ENCODE peak calls at places on chromosomes 16 and 17, in ten cellular contexts. W is WTC11; F is activated CD8-positive, alpha-beta memory T cell treated with anti-CD3 and anti-CD28 coated beads, Interleukin-2, amount 10 ng/mL, durations not matched to agents 7 days and 5 days; H is activated CD8-positive, alpha-beta T cell treated with anti-CD3 and anti-CD28 coated beads, Interleukin-2, amount 10 ng/mL, durations not matched to agents 7 days and 5 days; M is GM12878; A is gastroesophageal sphincter; R is CD4-positive, alpha-beta T cell; I is right cardiac atrium; V is naive thymus-derived CD4-positive, alpha-beta T cell; C is RWPE2. Y is an unnamed sample.

GRCh38 chr16:12178251-12178990 is 201.9 kb downstream of the SNX29 start:
- ATAC-seq in W (no peak), F (no peak), H (no peak), M (no peak), A (peak; percentile 91), R (no peak), I (peak; percentile 89), V (no peak), C (no peak), Y (no peak)

GRCh38 chr16:53502331-53503269 is at the start of gene AKTIP:
- ATAC-seq in W (peak; percentile 12), F (peak; percentile 27), H (peak; percentile 25), M (peak; percentile 57), A (peak; percentile 16), R (peak; percentile 10), I (peak; percentile 38), V (peak; percentile 19), C (peak; percentile 24), Y (peak; percentile 56)

GRCh38 chr16:84166796-84167695 is 19.8 kb downstream of the TAF1C start:
- ATAC-seq in W (peak; percentile 89), F (peak; percentile 45), H (no peak), M (peak; percentile 78), A (no peak), R (no peak), I (no peak), V (no peak), C (no peak), Y (peak; percentile 63)

GRCh38 chr17:64628641-64629040 is 33.5 kb downstream of the SMURF2 start:
- ATAC-seq in W (no peak), F (peak; percentile 97), H (peak; percentile 75), M (peak; percentile 88), A (no peak), R (peak; percentile 49), I (no peak), V (peak; percentile 31), C (peak; percentile 25), Y (peak; percentile 85)

GRCh38 chr16:23833960-23834685 is 1.7 kb upstream of the PRKCB start:
- ATAC-seq in W (no peak), F (no peak), H (no peak), M (no peak), A (no peak), R (no peak), I (no peak), V (no peak), C (no peak), Y (no peak)

GRCh38 chr17:28885363-28885762 is 12.2 kb downstream of the FLOT2 start:
- ATAC-seq in W (no peak), F (no peak), H (no peak), M (no peak), A (no peak), R (no peak), I (no peak), V (no peak), C (no peak), Y (no peak)

GRCh38 chr17:50205111-50205821 is 3.8 kb upstream of the COL1A1 start:
- ATAC-seq in W (no peak), F (no peak), H (no peak), M (no peak), A (no peak), R (no peak), I (no peak), V (no peak), C (no peak), Y (no peak)

GRCh38 chr17:17713839-17714238 is 32.6 kb downstream of the RAI1 start:
- ATAC-seq in W (no peak), F (no peak), H (no peak), M (peak; percentile 33), A (peak; percentile 60), R (peak; percentile 62), I (peak; percentile 49), V (no peak), C (no peak), Y (no peak)

GRCh38 chr17:16287563-16288027 is 65.7 kb downstream of the CENPV start:
- ATAC-seq in W (no peak), F (no peak), H (peak; percentile 13), M (peak; percentile 42), A (no peak), R (peak; percentile 8), I (no peak), V (peak; percentile 14), C (no peak), Y (peak; percentile 57)

GRCh38 chr17:77124192-77124908 is 16.4 kb upstream of the SEC14L1 start:
- ATAC-seq in W (no peak), F (no peak), H (no peak), M (no peak), A (peak; percentile 47), R (no peak), I (peak; percentile 60), V (no peak), C (peak; percentile 35), Y (no peak)

GRCh38 chr17:82384051-82384729 is 12.6 kb downstream of the UTS2R start:
- ATAC-seq in W (no peak), F (no peak), H (no peak), M (no peak), A (no peak), R (no peak), I (no peak), V (no peak), C (no peak), Y (no peak)

GRCh38 chr17:32099686-32100085 is 42.6 kb upstream of the RHOT1 start:
- ATAC-seq in W (no peak), F (no peak), H (no peak), M (no peak), A (no peak), R (no peak), I (no peak), V (no peak), C (no peak), Y (no peak)

GRCh38 chr17:39667262-39668140 is 752 bp upstream of the PNMT start:
- ATAC-seq in W (no peak), F (no peak), H (no peak), M (peak; percentile 15), A (no peak), R (no peak), I (peak; percentile 36), V (no peak), C (no peak), Y (no peak)

GRCh38 chr17:10265100-10265810 is 66.8 kb upstream of the GAS7 start:
- ATAC-seq in W (no peak), F (no peak), H (no peak), M (peak; percentile 88), A (no peak), R (no peak), I (no peak), V (no peak), C (no peak), Y (no peak)

GRCh38 chr17:78879679-78880186 is 23.3 kb downstream of the CEP295NL start:
- ATAC-seq in W (no peak), F (peak; percentile 48), H (peak; percentile 30), M (no peak), A (peak; percentile 29), R (peak; percentile 67), I (peak; percentile 55), V (peak; percentile 29), C (no peak), Y (no peak)

GRCh38 chr16:89601906-89602272 is 11.6 kb upstream of the DPEP1 start:
- ATAC-seq in W (no peak), F (no peak), H (no peak), M (no peak), A (no peak), R (no peak), I (no peak), V (no peak), C (no peak), Y (no peak)

GRCh38 chr17:81870978-81871386 is at the start of gene ARHGDIA:
- ATAC-seq in W (peak; percentile 1), F (peak; percentile 68), H (peak; percentile 67), M (peak; percentile 45), A (peak; percentile 81), R (peak; percentile 63), I (peak; percentile 60), V (peak; percentile 82), C (no peak), Y (peak; percentile 83)

GRCh38 chr16:25107466-25107792 is 4.1 kb upstream of the LCMT1 start:
- ATAC-seq in W (no peak), F (no peak), H (no peak), M (no peak), A (no peak), R (no peak), I (no peak), V (no peak), C (no peak), Y (no peak)